ENCODE peak calls at places on chromosomes 16 and 17, in five cellular contexts. One of them, this sample, is unnamed.

GRCh38 chr17:39553326-39553945 is 54.3 kb downstream of the NEUROD2 start:
- DNase-seq in HCT116: no peak
- DNase-seq in K562: no peak
- DNase-seq in SK-N-SH: no peak
- DNase-seq in H1: no peak
- DNase-seq in this sample: no peak

GRCh38 chr17:65041518-65041917 is 15.0 kb downstream of the GNA13 start:
- DNase-seq in HCT116: no peak
- DNase-seq in SK-N-SH: no peak
- DNase-seq in H1: no peak
- DNase-seq in K562: peak
- DNase-seq in this sample: no peak

GRCh38 chr17:14510136-14510535 is 209.3 kb downstream of the HS3ST3B1 start:
- DNase-seq in K562: no peak
- DNase-seq in H1: no peak
- DNase-seq in HCT116: no peak
- DNase-seq in SK-N-SH: no peak
- DNase-seq in this sample: no peak

GRCh38 chr16:67158637-67159600 is 790 bp downstream of the TRADD start:
- DNase-seq in HCT116: no peak
- DNase-seq in H1: no peak
- DNase-seq in SK-N-SH: peak
- DNase-seq in K562: peak
- DNase-seq in this sample: peak

GRCh38 chr17:45313927-45314760 is 2.7 kb downstream of the MAP3K14 start:
- DNase-seq in SK-N-SH: no peak
- DNase-seq in H1: no peak
- DNase-seq in HCT116: no peak
- DNase-seq in K562: no peak
- DNase-seq in this sample: no peak

GRCh38 chr17:39485555-39485954 is 24.3 kb downstream of the CDK12 start:
- DNase-seq in K562: no peak
- DNase-seq in H1: no peak
- DNase-seq in HCT116: peak
- DNase-seq in SK-N-SH: no peak
- DNase-seq in this sample: peak

GRCh38 chr16:66437391-66437945 is 10.4 kb downstream of the BEAN1 start:
- DNase-seq in H1: no peak
- DNase-seq in SK-N-SH: no peak
- DNase-seq in HCT116: no peak
- DNase-seq in K562: no peak
- DNase-seq in this sample: no peak

GRCh38 chr17:27294689-27295630 is 1.0 kb downstream of the WSB1 start:
- DNase-seq in H1: no peak
- DNase-seq in HCT116: peak
- DNase-seq in K562: peak
- DNase-seq in SK-N-SH: peak
- DNase-seq in this sample: peak

GRCh38 chr17:58317421-58318064 is 11.1 kb downstream of the TSPOAP1 start:
- DNase-seq in K562: peak
- DNase-seq in HCT116: peak
- DNase-seq in SK-N-SH: peak
- DNase-seq in H1: no peak
- DNase-seq in this sample: peak

GRCh38 chr16:72246423-72246822 is 74.5 kb upstream of the PMFBP1 start:
- DNase-seq in K562: no peak
- DNase-seq in H1: no peak
- DNase-seq in SK-N-SH: no peak
- DNase-seq in HCT116: no peak
- DNase-seq in this sample: no peak

GRCh38 chr17:57697891-57698708 is 47.0 kb downstream of the CCDC182 start:
- DNase-seq in SK-N-SH: no peak
- DNase-seq in HCT116: no peak
- DNase-seq in H1: no peak
- DNase-seq in K562: no peak
- DNase-seq in this sample: peak

GRCh38 chr16:66524601-66525164 is 25.2 kb downstream of the TK2 start:
- DNase-seq in H1: no peak
- DNase-seq in K562: peak
- DNase-seq in SK-N-SH: no peak
- DNase-seq in HCT116: no peak
- DNase-seq in this sample: no peak

GRCh38 chr16:72739577-72739976 is 308.4 kb downstream of the ZFHX3 start:
- DNase-seq in HCT116: no peak
- DNase-seq in SK-N-SH: no peak
- DNase-seq in H1: no peak
- DNase-seq in K562: no peak
- DNase-seq in this sample: no peak

GRCh38 chr17:19939993-19940721 is 37.5 kb downstream of the AKAP10 start:
- DNase-seq in K562: no peak
- DNase-seq in HCT116: no peak
- DNase-seq in SK-N-SH: no peak
- DNase-seq in H1: no peak
- DNase-seq in this sample: no peak

GRCh38 chr16:57646388-57647039 is 18.1 kb downstream of the ADGRG1 start:
- DNase-seq in K562: no peak
- DNase-seq in SK-N-SH: no peak
- DNase-seq in H1: no peak
- DNase-seq in HCT116: no peak
- DNase-seq in this sample: no peak

GRCh38 chr17:57880086-57880456 is 30.2 kb upstream of the MRPS23 start:
- DNase-seq in H1: no peak
- DNase-seq in SK-N-SH: no peak
- DNase-seq in K562: no peak
- DNase-seq in HCT116: no peak
- DNase-seq in this sample: no peak

GRCh38 chr17:74387365-74388218 is 20.3 kb downstream of the GPR142 start:
- DNase-seq in H1: no peak
- DNase-seq in HCT116: no peak
- DNase-seq in SK-N-SH: no peak
- DNase-seq in K562: no peak
- DNase-seq in this sample: no peak

GRCh38 chr17:57946798-57947358 is 8.3 kb downstream of the CUEDC1 start:
- DNase-seq in H1: no peak
- DNase-seq in K562: peak
- DNase-seq in HCT116: no peak
- DNase-seq in SK-N-SH: no peak
- DNase-seq in this sample: peak

GRCh38 chr17:64261422-64262124 is 1.5 kb downstream of the TEX2 start:
- DNase-seq in K562: peak
- DNase-seq in H1: no peak
- DNase-seq in HCT116: no peak
- DNase-seq in SK-N-SH: no peak
- DNase-seq in this sample: no peak

GRCh38 chr16:83970430-83970815 is 2.4 kb downstream of the NECAB2 start:
- DNase-seq in SK-N-SH: no peak
- DNase-seq in K562: no peak
- DNase-seq in HCT116: no peak
- DNase-seq in H1: no peak
- DNase-seq in this sample: no peak

GRCh38 chr17:57567278-57567677 is 177.8 kb downstream of the CCDC182 start:
- DNase-seq in K562: no peak
- DNase-seq in HCT116: no peak
- DNase-seq in SK-N-SH: peak
- DNase-seq in H1: no peak
- DNase-seq in this sample: no peak

GRCh38 chr17:27224526-27225315 is 69.2 kb upstream of the WSB1 start:
- DNase-seq in HCT116: no peak
- DNase-seq in H1: no peak
- DNase-seq in SK-N-SH: no peak
- DNase-seq in K562: no peak
- DNase-seq in this sample: no peak

GRCh38 chr17:80761421-80761871 is 216.8 kb downstream of the RPTOR start:
- DNase-seq in H1: no peak
- DNase-seq in HCT116: peak
- DNase-seq in K562: no peak
- DNase-seq in SK-N-SH: no peak
- DNase-seq in this sample: no peak

GRCh38 chr17:60322056-60322387 is 69.9 kb downstream of the USP32 start:
- DNase-seq in H1: no peak
- DNase-seq in K562: no peak
- DNase-seq in HCT116: no peak
- DNase-seq in SK-N-SH: no peak
- DNase-seq in this sample: no peak

GRCh38 chr17:62062313-62062712 is 2.8 kb downstream of the MED13 start:
- DNase-seq in H1: no peak
- DNase-seq in SK-N-SH: no peak
- DNase-seq in K562: no peak
- DNase-seq in HCT116: no peak
- DNase-seq in this sample: no peak

GRCh38 chr16:10509534-10510025 is 70.8 kb downstream of the EMP2 start:
- DNase-seq in HCT116: peak
- DNase-seq in K562: peak
- DNase-seq in H1: peak
- DNase-seq in SK-N-SH: peak
- DNase-seq in this sample: peak

GRCh38 chr16:48556913-48557351 is 53.0 kb downstream of the N4BP1 start:
- DNase-seq in SK-N-SH: no peak
- DNase-seq in HCT116: peak
- DNase-seq in K562: no peak
- DNase-seq in H1: no peak
- DNase-seq in this sample: no peak
- TF ChIP-seq JUND in SK-N-SH: peak
- TF ChIP-seq JUND in HCT116: peak
- TF ChIP-seq JUND in K562: no peak
- TF ChIP-seq JUND in H1: no peak
- TF ChIP-seq JUND in this sample: no peak

GRCh38 chr16:28609631-28610594 is at the start of gene SULT1A1:
- DNase-seq in HCT116: no peak
- DNase-seq in SK-N-SH: peak
- DNase-seq in K562: peak
- DNase-seq in H1: no peak
- DNase-seq in this sample: peak
- TF ChIP-seq JUND in HCT116: no peak
- TF ChIP-seq JUND in SK-N-SH: no peak
- TF ChIP-seq JUND in K562: no peak
- TF ChIP-seq JUND in H1: no peak
- TF ChIP-seq JUND in this sample: no peak

DNA sequence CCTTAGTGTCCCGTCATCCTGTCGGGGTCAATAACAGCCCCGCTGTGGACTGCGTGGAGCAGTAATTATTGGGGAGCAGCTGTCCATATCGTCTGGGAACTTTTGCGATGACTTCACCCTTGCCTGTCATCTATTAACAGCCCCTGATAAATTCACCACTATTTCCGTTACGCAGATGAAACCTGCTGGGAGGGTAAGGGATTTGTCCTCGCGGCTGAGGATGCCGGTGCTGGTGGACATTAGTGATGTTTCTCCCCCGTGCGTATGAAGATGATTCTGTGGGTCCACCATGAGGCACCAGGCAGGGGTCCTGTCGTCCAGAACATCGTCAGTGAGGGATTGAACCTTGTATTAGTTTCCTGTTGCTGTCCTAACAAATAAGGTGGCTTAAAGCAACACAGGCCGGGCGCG is 1.0 kb downstream of the FLYWCH2 start:
- DNase-seq in K562: no peak
- DNase-seq in HCT116: no peak
- DNase-seq in SK-N-SH: peak
- DNase-seq in H1: no peak
- DNase-seq in this sample: no peak
- TF ChIP-seq JUND in K562: peak
- TF ChIP-seq JUND in HCT116: no peak
- TF ChIP-seq JUND in SK-N-SH: no peak
- TF ChIP-seq JUND in H1: no peak
- TF ChIP-seq JUND in this sample: no peak

DNA sequence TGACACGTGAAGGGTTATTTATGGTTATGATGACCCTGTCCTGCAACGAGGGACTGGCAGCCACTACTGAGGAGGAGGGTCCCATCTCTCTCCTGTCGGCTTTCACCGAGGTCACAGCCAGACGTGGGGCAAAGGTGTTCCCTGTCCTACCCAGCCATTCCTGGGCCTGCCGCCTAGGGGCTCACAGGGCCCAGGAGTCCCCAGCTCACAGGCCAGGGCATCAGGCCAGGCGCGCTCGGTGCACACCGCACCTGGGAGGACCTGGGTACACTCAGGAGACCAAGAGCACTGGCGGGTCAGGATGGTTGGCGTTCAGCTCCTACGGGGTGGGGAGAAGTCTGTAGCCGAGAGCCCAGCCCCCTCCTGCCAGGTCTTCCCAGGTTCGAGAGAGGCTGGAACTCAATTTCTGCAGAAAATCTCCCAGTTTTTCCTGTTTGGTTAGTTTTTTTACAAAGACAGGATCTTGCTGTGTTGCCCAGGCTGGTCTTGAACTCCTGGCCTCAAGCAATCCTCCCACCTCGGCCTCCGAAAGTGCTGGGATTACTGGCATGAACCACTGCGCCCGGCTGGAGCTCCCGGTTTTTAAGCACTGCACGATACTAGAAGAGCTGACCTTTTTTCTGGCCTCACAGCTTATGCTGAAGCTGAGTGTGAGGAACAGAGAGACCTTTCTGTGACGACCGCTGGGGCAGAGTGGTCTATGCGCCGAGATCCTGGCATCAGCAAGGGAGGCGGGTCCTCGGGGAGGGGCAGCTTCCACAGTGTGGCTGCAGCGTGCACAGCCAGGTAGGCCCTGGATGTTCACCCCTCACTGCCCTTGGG is 7.7 kb downstream of the CYBC1 start:
- DNase-seq in SK-N-SH: no peak
- DNase-seq in HCT116: no peak
- DNase-seq in K562: no peak
- DNase-seq in H1: no peak
- DNase-seq in this sample: no peak
- TF ChIP-seq JUND in SK-N-SH: no peak
- TF ChIP-seq JUND in HCT116: no peak
- TF ChIP-seq JUND in K562: no peak
- TF ChIP-seq JUND in H1: no peak
- TF ChIP-seq JUND in this sample: no peak